ENCODE peak calls at places on chromosomes 12 and 14, in eight cellular contexts. O, T, S, Q, E, P, A and Y are unnamed samples.

GRCh38 chr12:41108032-41108431 is 80.1 kb upstream of the PDZRN4 start:
- DNase-seq in Q (no peak), O (no peak), T (no peak), E (no peak), A (no peak), P (no peak), S (no peak), Y (no peak)

GRCh38 chr12:20798561-20798960 is 11.9 kb upstream of the SLCO1B3 start:
- DNase-seq in S (no peak), O (no peak), A (no peak), P (peak; percentile 45), E (peak; percentile 12), T (no peak), Q (peak; percentile 3), Y (peak; percentile 55)

GRCh38 chr12:131095826-131096680 is 142.3 kb downstream of the ADGRD1 start:
- DNase-seq in Q (no peak), P (no peak), O (no peak), T (no peak), S (no peak), E (no peak), A (peak; percentile 26), Y (no peak)

GRCh38 chr12:32115404-32116104 is 8.9 kb downstream of the BICD1 start:
- DNase-seq in A (peak; percentile 77), O (peak; percentile 63), T (peak; percentile 4), Q (peak; percentile 86), S (no peak), E (peak; percentile 91), P (peak; percentile 16), Y (peak; percentile 23)

GRCh38 chr14:85565862-85566296 is 35.9 kb downstream of the FLRT2 start:
- DNase-seq in T (no peak), Q (no peak), S (no peak), A (no peak), P (no peak), E (no peak), O (no peak), Y (no peak)

GRCh38 chr12:77113971-77114370 is 48.6 kb upstream of the E2F7 start:
- DNase-seq in S (no peak), A (no peak), P (no peak), E (no peak), T (no peak), Q (no peak), O (no peak), Y (no peak)

GRCh38 chr12:95611676-95612309 is 60.5 kb upstream of the USP44 start:
- DNase-seq in A (no peak), O (no peak), Q (no peak), P (no peak), T (no peak), E (no peak), S (no peak), Y (no peak)

GRCh38 chr14:73784988-73785313 is 66.7 kb upstream of the PTGR2 start:
- DNase-seq in Q (no peak), O (no peak), A (no peak), S (no peak), T (no peak), P (no peak), E (no peak), Y (no peak)